ENCODE peak calls at places on chromosomes 7 and 10, in eight cellular contexts. One of them, this sample, is unnamed.

GRCh38 chr10:126123466-126123865 is 227.1 kb downstream of the FANK1 start:
- DNase-seq in HCT116: no peak
- DNase-seq in A549: no peak
- DNase-seq in IMR-90: no peak
- DNase-seq in K562: no peak
- DNase-seq in HepG2: no peak
- DNase-seq in H1: peak
- DNase-seq in GM12878: no peak
- DNase-seq in this sample: no peak

GRCh38 chr10:50216894-50217293 is 34.4 kb downstream of the ASAH2 start:
- DNase-seq in HCT116: no peak
- DNase-seq in A549: no peak
- DNase-seq in IMR-90: peak
- DNase-seq in K562: no peak
- DNase-seq in HepG2: peak
- DNase-seq in H1: no peak
- DNase-seq in GM12878: no peak
- DNase-seq in this sample: no peak

GRCh38 chr7:37289781-37290180 is 158.9 kb downstream of the ELMO1 start:
- DNase-seq in HCT116: no peak
- DNase-seq in A549: no peak
- DNase-seq in IMR-90: no peak
- DNase-seq in K562: no peak
- DNase-seq in HepG2: no peak
- DNase-seq in H1: no peak
- DNase-seq in GM12878: no peak
- DNase-seq in this sample: peak

GRCh38 chr7:113209449-113210203 is 91.3 kb upstream of the SMIM30 start:
- DNase-seq in HCT116: no peak
- DNase-seq in A549: no peak
- DNase-seq in IMR-90: peak
- DNase-seq in K562: no peak
- DNase-seq in HepG2: no peak
- DNase-seq in H1: no peak
- DNase-seq in GM12878: no peak
- DNase-seq in this sample: no peak

GRCh38 chr10:75469018-75469616 is 37.7 kb downstream of the LRMDA start:
- DNase-seq in HCT116: no peak
- DNase-seq in A549: peak
- DNase-seq in IMR-90: peak
- DNase-seq in K562: no peak
- DNase-seq in HepG2: peak
- DNase-seq in H1: no peak
- DNase-seq in GM12878: no peak
- DNase-seq in this sample: no peak

GRCh38 chr7:106905734-106906133 is 40.7 kb downstream of the PIK3CG start:
- DNase-seq in HCT116: no peak
- DNase-seq in A549: no peak
- DNase-seq in IMR-90: no peak
- DNase-seq in K562: no peak
- DNase-seq in HepG2: no peak
- DNase-seq in H1: no peak
- DNase-seq in GM12878: no peak
- DNase-seq in this sample: no peak

GRCh38 chr10:59240581-59241183 is 64.2 kb downstream of the PHYHIPL start:
- DNase-seq in HCT116: peak
- DNase-seq in A549: peak
- DNase-seq in IMR-90: peak
- DNase-seq in K562: peak
- DNase-seq in HepG2: peak
- DNase-seq in H1: peak
- DNase-seq in GM12878: no peak
- DNase-seq in this sample: peak

GRCh38 chr7:22346383-22347107 is 10.4 kb downstream of the RAPGEF5 start:
- DNase-seq in HCT116: no peak
- DNase-seq in A549: no peak
- DNase-seq in IMR-90: no peak
- DNase-seq in K562: peak
- DNase-seq in HepG2: peak
- DNase-seq in H1: no peak
- DNase-seq in GM12878: no peak
- DNase-seq in this sample: no peak

GRCh38 chr10:12381536-12382156 is 32.3 kb downstream of the CAMK1D start:
- DNase-seq in HCT116: no peak
- DNase-seq in A549: no peak
- DNase-seq in IMR-90: no peak
- DNase-seq in K562: no peak
- DNase-seq in HepG2: no peak
- DNase-seq in H1: no peak
- DNase-seq in GM12878: no peak
- DNase-seq in this sample: peak

GRCh38 chr10:124647421-124648130 is 96.6 kb downstream of the FAM53B start:
- DNase-seq in HCT116: peak
- DNase-seq in A549: peak
- DNase-seq in IMR-90: peak
- DNase-seq in K562: peak
- DNase-seq in HepG2: peak
- DNase-seq in H1: no peak
- DNase-seq in GM12878: peak
- DNase-seq in this sample: peak

GRCh38 chr7:14195079-14195478 is 205.6 kb upstream of the ETV1 start:
- DNase-seq in HCT116: no peak
- DNase-seq in A549: no peak
- DNase-seq in IMR-90: no peak
- DNase-seq in K562: no peak
- DNase-seq in HepG2: no peak
- DNase-seq in H1: no peak
- DNase-seq in GM12878: no peak
- DNase-seq in this sample: no peak

GRCh38 chr10:17836917-17837316 is 27.8 kb downstream of the MRC1 start:
- DNase-seq in HCT116: no peak
- DNase-seq in A549: peak
- DNase-seq in IMR-90: peak
- DNase-seq in K562: peak
- DNase-seq in HepG2: peak
- DNase-seq in H1: peak
- DNase-seq in GM12878: no peak
- DNase-seq in this sample: no peak

GRCh38 chr7:123782071-123782798 is 33.4 kb upstream of the WASL start:
- DNase-seq in HCT116: no peak
- DNase-seq in A549: no peak
- DNase-seq in IMR-90: no peak
- DNase-seq in K562: no peak
- DNase-seq in HepG2: no peak
- DNase-seq in H1: no peak
- DNase-seq in GM12878: no peak
- DNase-seq in this sample: no peak

GRCh38 chr10:93290661-93291354 is 191.3 kb downstream of the MYOF start:
- DNase-seq in HCT116: no peak
- DNase-seq in A549: no peak
- DNase-seq in IMR-90: no peak
- DNase-seq in K562: no peak
- DNase-seq in HepG2: no peak
- DNase-seq in H1: no peak
- DNase-seq in GM12878: no peak
- DNase-seq in this sample: no peak

GRCh38 chr7:77328669-77329068 is 87.5 kb downstream of the GSAP start:
- DNase-seq in HCT116: no peak
- DNase-seq in A549: no peak
- DNase-seq in IMR-90: peak
- DNase-seq in K562: no peak
- DNase-seq in HepG2: no peak
- DNase-seq in H1: no peak
- DNase-seq in GM12878: no peak
- DNase-seq in this sample: no peak

GRCh38 chr10:100998991-100999741 is 442 bp upstream of the LZTS2 start:
- DNase-seq in HCT116: no peak
- DNase-seq in A549: peak
- DNase-seq in IMR-90: peak
- DNase-seq in K562: peak
- DNase-seq in HepG2: peak
- DNase-seq in H1: peak
- DNase-seq in GM12878: no peak
- DNase-seq in this sample: peak

GRCh38 chr7:77565917-77566316 is 28.8 kb downstream of the PTPN12 start:
- DNase-seq in HCT116: no peak
- DNase-seq in A549: no peak
- DNase-seq in IMR-90: peak
- DNase-seq in K562: no peak
- DNase-seq in HepG2: no peak
- DNase-seq in H1: no peak
- DNase-seq in GM12878: no peak
- DNase-seq in this sample: no peak

GRCh38 chr10:60955957-60956425 is 12.0 kb upstream of the RHOBTB1 start:
- DNase-seq in HCT116: no peak
- DNase-seq in A549: peak
- DNase-seq in IMR-90: peak
- DNase-seq in K562: no peak
- DNase-seq in HepG2: peak
- DNase-seq in H1: no peak
- DNase-seq in GM12878: no peak
- DNase-seq in this sample: no peak

GRCh38 chr10:70355234-70356021 is 27.0 kb downstream of the LRRC20 start:
- DNase-seq in HCT116: no peak
- DNase-seq in A549: no peak
- DNase-seq in IMR-90: no peak
- DNase-seq in K562: no peak
- DNase-seq in HepG2: no peak
- DNase-seq in H1: no peak
- DNase-seq in GM12878: peak
- DNase-seq in this sample: no peak

GRCh38 chr10:34696423-34696822 is 118.7 kb downstream of the PARD3 start:
- DNase-seq in HCT116: no peak
- DNase-seq in A549: peak
- DNase-seq in IMR-90: peak
- DNase-seq in K562: no peak
- DNase-seq in HepG2: no peak
- DNase-seq in H1: no peak
- DNase-seq in GM12878: no peak
- DNase-seq in this sample: no peak

DNA sequence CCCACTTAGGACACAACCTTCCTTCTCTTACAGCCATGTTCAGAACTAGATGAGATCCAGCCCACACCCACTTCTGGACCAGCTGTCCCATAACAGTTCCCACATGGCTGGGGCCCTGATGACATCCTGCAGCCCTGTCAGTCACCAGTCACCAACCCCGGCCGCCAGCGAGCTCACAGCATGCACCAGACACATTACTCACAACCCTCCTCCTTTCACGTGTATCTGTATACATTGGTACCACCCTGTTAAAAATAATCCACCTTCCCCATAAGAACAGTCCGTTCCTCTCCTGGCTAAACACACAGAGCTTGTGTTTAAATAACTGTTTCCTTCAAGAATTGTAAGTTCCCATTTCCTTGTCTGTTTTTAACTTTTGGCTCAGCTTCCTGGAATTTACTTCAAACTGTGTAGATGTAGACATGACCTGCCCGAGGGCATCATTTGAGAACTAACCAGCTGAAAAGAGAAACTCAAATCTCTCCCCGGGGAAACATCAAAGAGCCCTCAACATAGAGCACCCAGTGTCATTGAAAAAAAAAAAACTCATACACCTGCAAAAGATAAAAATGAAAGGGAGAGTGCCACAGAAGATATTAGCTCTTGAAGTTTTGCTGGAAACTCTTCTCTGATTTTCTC is 26.0 kb upstream of the PRLHR start:
- DNase-seq in HCT116: no peak
- DNase-seq in A549: no peak
- DNase-seq in IMR-90: no peak
- DNase-seq in K562: no peak
- DNase-seq in HepG2: no peak
- DNase-seq in H1: no peak
- DNase-seq in GM12878: no peak
- DNase-seq in this sample: peak
- TF ChIP-seq RAD21 in HCT116: no peak
- TF ChIP-seq RAD21 in A549: no peak
- TF ChIP-seq RAD21 in IMR-90: no peak
- TF ChIP-seq RAD21 in K562: no peak
- TF ChIP-seq RAD21 in HepG2: no peak
- TF ChIP-seq RAD21 in H1: no peak
- TF ChIP-seq RAD21 in GM12878: no peak
- TF ChIP-seq RAD21 in this sample: no peak

GRCh38 chr7:25167262-25167843 is 42.3 kb upstream of the CYCS start:
- DNase-seq in HCT116: no peak
- DNase-seq in A549: no peak
- DNase-seq in IMR-90: no peak
- DNase-seq in K562: no peak
- DNase-seq in HepG2: no peak
- DNase-seq in H1: no peak
- DNase-seq in GM12878: no peak
- DNase-seq in this sample: no peak
- H3K4me2 ChIP-seq in HCT116: no peak
- H3K4me2 ChIP-seq in A549: no peak
- H3K4me2 ChIP-seq in IMR-90: no peak
- H3K4me2 ChIP-seq in K562: no peak
- H3K4me2 ChIP-seq in HepG2: no peak
- H3K4me2 ChIP-seq in H1: no peak
- H3K4me2 ChIP-seq in GM12878: no peak
- H3K4me2 ChIP-seq in this sample: no peak

GRCh38 chr10:24446739-24447138 is 237.8 kb downstream of the KIAA1217 start:
- DNase-seq in HCT116: no peak
- DNase-seq in A549: no peak
- DNase-seq in IMR-90: peak
- DNase-seq in K562: peak
- DNase-seq in HepG2: no peak
- DNase-seq in H1: no peak
- DNase-seq in GM12878: no peak
- DNase-seq in this sample: no peak

GRCh38 chr10:24448351-24449009 is 239.5 kb downstream of the KIAA1217 start:
- DNase-seq in HCT116: no peak
- DNase-seq in A549: no peak
- DNase-seq in IMR-90: peak
- DNase-seq in K562: no peak
- DNase-seq in HepG2: no peak
- DNase-seq in H1: no peak
- DNase-seq in GM12878: no peak
- DNase-seq in this sample: no peak

GRCh38 chr10:24449769-24450310 is 240.9 kb downstream of the KIAA1217 start:
- DNase-seq in HCT116: no peak
- DNase-seq in A549: no peak
- DNase-seq in IMR-90: no peak
- DNase-seq in K562: no peak
- DNase-seq in HepG2: no peak
- DNase-seq in H1: no peak
- DNase-seq in GM12878: no peak
- DNase-seq in this sample: no peak

GRCh38 chr10:24451325-24451820 is 242.4 kb downstream of the KIAA1217 start:
- DNase-seq in HCT116: no peak
- DNase-seq in A549: no peak
- DNase-seq in IMR-90: no peak
- DNase-seq in K562: no peak
- DNase-seq in HepG2: no peak
- DNase-seq in H1: no peak
- DNase-seq in GM12878: no peak
- DNase-seq in this sample: no peak

GRCh38 chr10:24449334-24449740 is 240.4 kb downstream of the KIAA1217 start:
- DNase-seq in HCT116: no peak
- DNase-seq in A549: no peak
- DNase-seq in IMR-90: peak
- DNase-seq in K562: no peak
- DNase-seq in HepG2: no peak
- DNase-seq in H1: no peak
- DNase-seq in GM12878: no peak
- DNase-seq in this sample: no peak
- TF ChIP-seq RAD21 in HCT116: no peak
- TF ChIP-seq RAD21 in A549: no peak
- TF ChIP-seq RAD21 in IMR-90: no peak
- TF ChIP-seq RAD21 in K562: no peak
- TF ChIP-seq RAD21 in HepG2: no peak
- TF ChIP-seq RAD21 in H1: no peak
- TF ChIP-seq RAD21 in GM12878: no peak
- TF ChIP-seq RAD21 in this sample: no peak

GRCh38 chr10:114400091-114400490 is 4.2 kb downstream of the AFAP1L2 start:
- DNase-seq in HCT116: no peak
- DNase-seq in A549: no peak
- DNase-seq in IMR-90: no peak
- DNase-seq in K562: no peak
- DNase-seq in HepG2: no peak
- DNase-seq in H1: no peak
- DNase-seq in GM12878: no peak
- DNase-seq in this sample: no peak
- H3K4me2 ChIP-seq in HCT116: no peak
- H3K4me2 ChIP-seq in A549: no peak
- H3K4me2 ChIP-seq in IMR-90: no peak
- H3K4me2 ChIP-seq in K562: no peak
- H3K4me2 ChIP-seq in HepG2: no peak
- H3K4me2 ChIP-seq in H1: no peak
- H3K4me2 ChIP-seq in GM12878: no peak
- H3K4me2 ChIP-seq in this sample: no peak